ENCODE peak calls at places on chromosomes 4 and X, in six cellular contexts. One of them, this sample, is unnamed.

GRCh38 chrX:79515529-79515928 is 148.4 kb upstream of the ITM2A start:
- DNase-seq in BJ: no peak
- DNase-seq in adrenal gland: no peak
- DNase-seq in spleen: no peak
- DNase-seq in NB4: no peak
- DNase-seq in left lung: no peak
- DNase-seq in this sample: no peak

GRCh38 chrX:109347618-109348017 is 134.3 kb downstream of the GUCY2F start:
- DNase-seq in left lung: no peak
- DNase-seq in NB4: peak
- DNase-seq in BJ: no peak
- DNase-seq in spleen: no peak
- DNase-seq in adrenal gland: no peak
- DNase-seq in this sample: no peak

GRCh38 chr4:118772149-118773081 is 63.5 kb downstream of the SEC24D start:
- DNase-seq in left lung: no peak
- DNase-seq in spleen: no peak
- DNase-seq in BJ: no peak
- DNase-seq in adrenal gland: no peak
- DNase-seq in NB4: peak
- DNase-seq in this sample: no peak

GRCh38 chr4:66169341-66169740 is 499.1 kb upstream of the EPHA5 start:
- DNase-seq in spleen: no peak
- DNase-seq in BJ: no peak
- DNase-seq in adrenal gland: no peak
- DNase-seq in left lung: no peak
- DNase-seq in NB4: no peak
- DNase-seq in this sample: no peak

GRCh38 chrX:15607067-15607466 is 6.3 kb upstream of the ACE2 start:
- DNase-seq in adrenal gland: no peak
- DNase-seq in spleen: no peak
- DNase-seq in left lung: no peak
- DNase-seq in NB4: no peak
- DNase-seq in BJ: no peak
- DNase-seq in this sample: no peak

GRCh38 chrX:154036513-154036912 is 16.8 kb upstream of the IRAK1 start:
- DNase-seq in spleen: no peak
- DNase-seq in left lung: no peak
- DNase-seq in BJ: no peak
- DNase-seq in NB4: no peak
- DNase-seq in adrenal gland: no peak
- DNase-seq in this sample: no peak

GRCh38 chr4:102799816-102800215 is 27.5 kb downstream of the UBE2D3 start:
- DNase-seq in spleen: no peak
- DNase-seq in adrenal gland: no peak
- DNase-seq in BJ: no peak
- DNase-seq in left lung: no peak
- DNase-seq in NB4: no peak
- DNase-seq in this sample: no peak

GRCh38 chr4:38131371-38132139 is 171.4 kb downstream of the PTTG2 start:
- DNase-seq in NB4: no peak
- DNase-seq in adrenal gland: peak
- DNase-seq in spleen: no peak
- DNase-seq in BJ: no peak
- DNase-seq in left lung: no peak
- DNase-seq in this sample: no peak

GRCh38 chr4:137755033-137755471 is 222.8 kb upstream of the PCDH18 start:
- DNase-seq in BJ: peak
- DNase-seq in adrenal gland: no peak
- DNase-seq in NB4: no peak
- DNase-seq in spleen: no peak
- DNase-seq in left lung: no peak
- DNase-seq in this sample: no peak

GRCh38 chr4:151537726-151538125 is 128.8 kb downstream of the FHIP1A start:
- DNase-seq in adrenal gland: peak
- DNase-seq in left lung: no peak
- DNase-seq in NB4: no peak
- DNase-seq in spleen: no peak
- DNase-seq in BJ: no peak
- DNase-seq in this sample: no peak

GRCh38 chr4:128924951-128925350 is 115.5 kb downstream of the JADE1 start:
- DNase-seq in spleen: no peak
- DNase-seq in left lung: no peak
- DNase-seq in NB4: no peak
- DNase-seq in BJ: no peak
- DNase-seq in adrenal gland: no peak
- DNase-seq in this sample: no peak

GRCh38 chr4:179097741-179098140 is 1655.5 kb upstream of the AGA start:
- DNase-seq in BJ: no peak
- DNase-seq in NB4: peak
- DNase-seq in spleen: no peak
- DNase-seq in left lung: no peak
- DNase-seq in adrenal gland: peak
- DNase-seq in this sample: no peak

GRCh38 chr4:126583509-126583908 is 1049.2 kb upstream of the INTU start:
- DNase-seq in NB4: peak
- DNase-seq in spleen: no peak
- DNase-seq in left lung: no peak
- DNase-seq in adrenal gland: no peak
- DNase-seq in BJ: no peak
- DNase-seq in this sample: no peak

GRCh38 chrX:31397119-31397518 is 325.3 kb upstream of the FTHL17 start:
- DNase-seq in left lung: no peak
- DNase-seq in NB4: no peak
- DNase-seq in spleen: no peak
- DNase-seq in adrenal gland: no peak
- DNase-seq in BJ: peak
- DNase-seq in this sample: no peak

GRCh38 chrX:133444952-133445831 is 29.9 kb upstream of the GPC4 start:
- DNase-seq in adrenal gland: no peak
- DNase-seq in NB4: peak
- DNase-seq in BJ: no peak
- DNase-seq in spleen: no peak
- DNase-seq in left lung: no peak
- DNase-seq in this sample: no peak

GRCh38 chr4:123443401-123444297 is 47.1 kb downstream of the SPRY1 start:
- DNase-seq in spleen: no peak
- DNase-seq in NB4: peak
- DNase-seq in adrenal gland: no peak
- DNase-seq in BJ: no peak
- DNase-seq in left lung: no peak
- DNase-seq in this sample: no peak

GRCh38 chr4:135515295-135515694 is 1313.7 kb upstream of the PABPC4L start:
- DNase-seq in adrenal gland: no peak
- DNase-seq in NB4: no peak
- DNase-seq in BJ: no peak
- DNase-seq in left lung: no peak
- DNase-seq in spleen: no peak
- DNase-seq in this sample: no peak

GRCh38 chr4:85762204-85762884 is 287.4 kb downstream of the ARHGAP24 start:
- DNase-seq in BJ: no peak
- DNase-seq in adrenal gland: no peak
- DNase-seq in NB4: no peak
- DNase-seq in spleen: no peak
- DNase-seq in left lung: no peak
- DNase-seq in this sample: no peak

GRCh38 chrX:84729809-84730208 is 227.6 kb upstream of the HDX start:
- DNase-seq in spleen: no peak
- DNase-seq in adrenal gland: peak
- DNase-seq in NB4: peak
- DNase-seq in left lung: no peak
- DNase-seq in BJ: no peak
- DNase-seq in this sample: no peak

GRCh38 chr4:124322234-124322831 is 390.2 kb downstream of the ANKRD50 start:
- DNase-seq in left lung: no peak
- DNase-seq in BJ: no peak
- DNase-seq in NB4: peak
- DNase-seq in adrenal gland: no peak
- DNase-seq in spleen: no peak
- DNase-seq in this sample: no peak

GRCh38 chr4:106315476-106315967 is 487 bp downstream of the TBCK start:
- DNase-seq in NB4: peak
- DNase-seq in left lung: no peak
- DNase-seq in adrenal gland: no peak
- DNase-seq in spleen: no peak
- DNase-seq in BJ: no peak
- DNase-seq in this sample: no peak

GRCh38 chr4:138891610-138892009 is 124.0 kb upstream of the NOCT start:
- DNase-seq in NB4: no peak
- DNase-seq in BJ: no peak
- DNase-seq in spleen: no peak
- DNase-seq in adrenal gland: no peak
- DNase-seq in left lung: no peak
- DNase-seq in this sample: no peak

GRCh38 chr4:107037188-107037587 is 1.1 kb upstream of the DKK2 start:
- DNase-seq in NB4: no peak
- DNase-seq in spleen: peak
- DNase-seq in left lung: no peak
- DNase-seq in BJ: no peak
- DNase-seq in adrenal gland: no peak
- DNase-seq in this sample: no peak

GRCh38 chr4:136650541-136651277 is 881.6 kb downstream of the PCDH18 start:
- DNase-seq in adrenal gland: no peak
- DNase-seq in BJ: no peak
- DNase-seq in left lung: no peak
- DNase-seq in NB4: no peak
- DNase-seq in spleen: no peak
- DNase-seq in this sample: no peak

DNA sequence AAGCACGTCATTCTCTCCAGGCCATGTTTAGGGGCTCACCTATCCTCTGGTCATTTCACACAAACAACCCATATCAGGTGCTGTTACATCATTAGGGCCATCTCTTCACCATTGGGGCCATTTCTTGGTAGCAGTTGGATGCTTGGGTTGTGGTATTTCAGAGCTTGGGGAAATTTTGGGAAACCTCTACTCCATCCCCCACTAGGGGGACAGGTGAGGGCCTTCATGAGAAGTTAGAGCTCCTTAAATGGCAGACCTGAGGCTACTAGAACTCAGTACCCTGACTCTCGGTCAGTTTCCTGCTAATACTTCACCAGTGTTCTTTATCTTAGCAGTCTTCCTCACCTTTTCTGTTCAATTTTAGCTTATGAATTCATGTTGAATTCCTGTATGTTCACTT is 50.2 kb downstream of the ZNF827 start:
- DNase-seq in BJ: no peak
- DNase-seq in adrenal gland: no peak
- DNase-seq in NB4: no peak
- DNase-seq in left lung: no peak
- DNase-seq in spleen: no peak
- DNase-seq in this sample: no peak
- TF ChIP-seq CTCF in BJ: no peak
- TF ChIP-seq CTCF in adrenal gland: no peak
- TF ChIP-seq CTCF in NB4: no peak
- TF ChIP-seq CTCF in left lung: no peak
- TF ChIP-seq CTCF in spleen: no peak
- TF ChIP-seq CTCF in this sample: no peak

GRCh38 chr4:10688022-10688421 is 3.5 kb upstream of the CLNK start:
- DNase-seq in BJ: no peak
- DNase-seq in spleen: no peak
- DNase-seq in adrenal gland: no peak
- DNase-seq in left lung: no peak
- DNase-seq in NB4: no peak
- DNase-seq in this sample: no peak
- TF ChIP-seq CTCF in BJ: no peak
- TF ChIP-seq CTCF in spleen: no peak
- TF ChIP-seq CTCF in adrenal gland: no peak
- TF ChIP-seq CTCF in left lung: no peak
- TF ChIP-seq CTCF in NB4: no peak
- TF ChIP-seq CTCF in this sample: no peak

DNA sequence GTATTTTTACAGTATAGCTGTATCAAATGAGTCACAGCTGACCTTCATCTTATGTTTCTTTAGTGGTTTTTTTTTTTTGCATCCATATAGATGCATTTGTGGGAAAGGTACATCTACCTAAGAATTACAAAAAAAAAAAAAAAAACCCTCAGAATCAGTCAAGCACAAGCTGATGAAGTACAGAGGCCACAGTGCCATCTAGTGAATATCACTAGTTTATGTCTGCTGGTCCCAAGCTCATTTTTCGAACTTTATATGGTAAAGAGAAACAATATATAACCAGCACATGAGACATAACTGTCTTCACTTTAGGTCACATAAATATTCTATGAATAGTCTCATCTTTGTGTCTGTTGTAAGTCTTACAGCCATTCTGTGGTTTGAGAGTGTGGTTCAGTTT is 220.1 kb downstream of the DLG3 start:
- DNase-seq in adrenal gland: no peak
- DNase-seq in BJ: no peak
- DNase-seq in left lung: no peak
- DNase-seq in NB4: peak
- DNase-seq in spleen: no peak
- DNase-seq in this sample: no peak
- TF ChIP-seq CTCF in adrenal gland: peak
- TF ChIP-seq CTCF in BJ: peak
- TF ChIP-seq CTCF in left lung: no peak
- TF ChIP-seq CTCF in NB4: no peak
- TF ChIP-seq CTCF in spleen: no peak
- TF ChIP-seq CTCF in this sample: no peak

GRCh38 chrX:9706426-9706825 is 59.2 kb downstream of the GPR143 start:
- DNase-seq in spleen: no peak
- DNase-seq in left lung: no peak
- DNase-seq in BJ: no peak
- DNase-seq in adrenal gland: no peak
- DNase-seq in NB4: no peak
- DNase-seq in this sample: no peak

GRCh38 chrX:9707306-9708015 is 58.2 kb downstream of the GPR143 start:
- DNase-seq in spleen: no peak
- DNase-seq in left lung: no peak
- DNase-seq in NB4: no peak
- DNase-seq in BJ: no peak
- DNase-seq in adrenal gland: no peak
- DNase-seq in this sample: no peak

GRCh38 chrX:9710332-9710731 is 55.3 kb downstream of the GPR143 start:
- DNase-seq in NB4: no peak
- DNase-seq in adrenal gland: no peak
- DNase-seq in left lung: no peak
- DNase-seq in spleen: no peak
- DNase-seq in BJ: no peak
- DNase-seq in this sample: no peak

GRCh38 chrX:9708086-9708485 is 57.6 kb downstream of the GPR143 start:
- DNase-seq in adrenal gland: no peak
- DNase-seq in left lung: no peak
- DNase-seq in spleen: no peak
- DNase-seq in NB4: no peak
- DNase-seq in BJ: no peak
- DNase-seq in this sample: no peak

DNA sequence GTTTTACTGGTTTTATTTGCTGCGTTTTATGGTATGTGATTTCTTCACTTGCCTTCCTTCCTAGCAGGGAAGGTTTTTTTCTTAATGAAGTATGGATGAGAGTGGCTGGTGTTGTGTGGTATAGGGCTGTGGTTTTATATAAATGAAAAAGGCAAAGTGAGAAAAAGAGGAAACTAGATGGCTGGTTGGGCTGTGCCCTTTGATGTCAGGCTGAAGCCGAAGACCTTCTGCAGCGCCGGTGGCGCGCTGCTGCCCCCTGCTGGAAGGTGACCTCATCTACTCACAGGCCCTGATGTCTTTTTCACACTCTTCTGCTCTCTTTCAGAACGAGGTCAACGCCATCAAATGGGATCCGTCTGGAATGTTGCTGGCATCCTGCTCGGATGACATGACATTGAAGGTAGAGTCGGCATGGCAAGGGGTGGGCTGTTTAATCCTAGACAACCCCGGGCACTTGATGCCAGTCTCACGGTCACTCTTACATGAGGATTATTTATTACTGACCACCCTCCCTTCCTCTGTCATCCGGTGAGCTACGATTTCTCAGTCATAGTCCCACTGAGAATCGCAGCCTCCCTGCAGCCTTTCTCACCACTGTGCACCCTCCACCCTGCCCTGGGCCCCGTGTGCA is 56.6 kb downstream of the GPR143 start:
- DNase-seq in spleen: peak
- DNase-seq in adrenal gland: peak
- DNase-seq in NB4: peak
- DNase-seq in left lung: peak
- DNase-seq in BJ: no peak
- DNase-seq in this sample: peak
- TF ChIP-seq CTCF in spleen: peak
- TF ChIP-seq CTCF in adrenal gland: peak
- TF ChIP-seq CTCF in NB4: peak
- TF ChIP-seq CTCF in left lung: peak
- TF ChIP-seq CTCF in BJ: peak
- TF ChIP-seq CTCF in this sample: no peak